ENCODE peak calls at places on chromosomes 1 and 21, in four cellular contexts. One of them, this sample, is unnamed.

GRCh38 chr1:47934243-47934805 is 62.9 kb downstream of the TRABD2B start:
- DNase-seq in NCI-H1092: no peak
- DNase-seq in globus pallidus: no peak
- DNase-seq in activated gamma-delta T cell treated with Interleukin-2 at 50 U/mL for 16 hours: no peak
- DNase-seq in this sample: peak

GRCh38 chr1:204706838-204707509 is 21.4 kb upstream of the LRRN2 start:
- DNase-seq in NCI-H1092: no peak
- DNase-seq in globus pallidus: no peak
- DNase-seq in activated gamma-delta T cell treated with Interleukin-2 at 50 U/mL for 16 hours: no peak
- DNase-seq in this sample: peak

GRCh38 chr21:44765231-44766013 is 36.2 kb downstream of the UBE2G2 start:
- DNase-seq in NCI-H1092: no peak
- DNase-seq in globus pallidus: no peak
- DNase-seq in activated gamma-delta T cell treated with Interleukin-2 at 50 U/mL for 16 hours: peak
- DNase-seq in this sample: peak

GRCh38 chr1:159921700-159922498 is 3.4 kb downstream of the TAGLN2 start:
- DNase-seq in NCI-H1092: no peak
- DNase-seq in globus pallidus: no peak
- DNase-seq in activated gamma-delta T cell treated with Interleukin-2 at 50 U/mL for 16 hours: peak
- DNase-seq in this sample: peak

GRCh38 chr1:113928129-113928949 is 785 bp upstream of the HIPK1 start:
- DNase-seq in NCI-H1092: no peak
- DNase-seq in globus pallidus: peak
- DNase-seq in activated gamma-delta T cell treated with Interleukin-2 at 50 U/mL for 16 hours: no peak
- DNase-seq in this sample: no peak

GRCh38 chr1:63653971-63654370 is 60.8 kb downstream of the PGM1 start:
- DNase-seq in NCI-H1092: no peak
- DNase-seq in globus pallidus: no peak
- DNase-seq in activated gamma-delta T cell treated with Interleukin-2 at 50 U/mL for 16 hours: no peak
- DNase-seq in this sample: no peak

GRCh38 chr1:85601930-85602329 is 21.4 kb downstream of the CCN1 start:
- DNase-seq in NCI-H1092: no peak
- DNase-seq in globus pallidus: no peak
- DNase-seq in activated gamma-delta T cell treated with Interleukin-2 at 50 U/mL for 16 hours: no peak
- DNase-seq in this sample: no peak

GRCh38 chr1:33455537-33456301 is 16.7 kb upstream of the ZSCAN20 start:
- DNase-seq in NCI-H1092: peak
- DNase-seq in globus pallidus: peak
- DNase-seq in activated gamma-delta T cell treated with Interleukin-2 at 50 U/mL for 16 hours: no peak
- DNase-seq in this sample: peak

GRCh38 chr21:36700295-36700960 is 1.5 kb downstream of the SIM2 start:
- DNase-seq in NCI-H1092: no peak
- DNase-seq in globus pallidus: no peak
- DNase-seq in activated gamma-delta T cell treated with Interleukin-2 at 50 U/mL for 16 hours: no peak
- DNase-seq in this sample: no peak

GRCh38 chr1:197224160-197224559 is 43.9 kb upstream of the CRB1 start:
- DNase-seq in NCI-H1092: no peak
- DNase-seq in globus pallidus: peak
- DNase-seq in activated gamma-delta T cell treated with Interleukin-2 at 50 U/mL for 16 hours: no peak
- DNase-seq in this sample: peak

GRCh38 chr1:94061513-94062443 is 59.2 kb downstream of the ABCA4 start:
- DNase-seq in NCI-H1092: peak
- DNase-seq in globus pallidus: peak
- DNase-seq in activated gamma-delta T cell treated with Interleukin-2 at 50 U/mL for 16 hours: peak
- DNase-seq in this sample: peak

GRCh38 chr1:185860876-185861275 is 126.7 kb downstream of the HMCN1 start:
- DNase-seq in NCI-H1092: no peak
- DNase-seq in globus pallidus: no peak
- DNase-seq in activated gamma-delta T cell treated with Interleukin-2 at 50 U/mL for 16 hours: no peak
- DNase-seq in this sample: no peak

GRCh38 chr1:42319871-42320484 is 15.1 kb downstream of the FOXJ3 start:
- DNase-seq in NCI-H1092: no peak
- DNase-seq in globus pallidus: no peak
- DNase-seq in activated gamma-delta T cell treated with Interleukin-2 at 50 U/mL for 16 hours: peak
- DNase-seq in this sample: no peak

GRCh38 chr21:40507978-40508377 is 339.0 kb downstream of the DSCAM start:
- DNase-seq in NCI-H1092: no peak
- DNase-seq in globus pallidus: no peak
- DNase-seq in activated gamma-delta T cell treated with Interleukin-2 at 50 U/mL for 16 hours: no peak
- DNase-seq in this sample: no peak

GRCh38 chr1:22428672-22429071 is 23.0 kb upstream of the ZBTB40 start:
- DNase-seq in NCI-H1092: no peak
- DNase-seq in globus pallidus: no peak
- DNase-seq in activated gamma-delta T cell treated with Interleukin-2 at 50 U/mL for 16 hours: no peak
- DNase-seq in this sample: peak

GRCh38 chr1:27886744-27887143 is 14.4 kb downstream of the THEMIS2 start:
- DNase-seq in NCI-H1092: no peak
- DNase-seq in globus pallidus: no peak
- DNase-seq in activated gamma-delta T cell treated with Interleukin-2 at 50 U/mL for 16 hours: no peak
- DNase-seq in this sample: no peak

GRCh38 chr1:3773572-3774502 is 1.3 kb downstream of the SMIM1 start:
- DNase-seq in NCI-H1092: no peak
- DNase-seq in globus pallidus: no peak
- DNase-seq in activated gamma-delta T cell treated with Interleukin-2 at 50 U/mL for 16 hours: no peak
- DNase-seq in this sample: no peak

GRCh38 chr1:43349594-43350306 is 9.0 kb upstream of the CDC20 start:
- DNase-seq in NCI-H1092: no peak
- DNase-seq in globus pallidus: no peak
- DNase-seq in activated gamma-delta T cell treated with Interleukin-2 at 50 U/mL for 16 hours: no peak
- DNase-seq in this sample: no peak

GRCh38 chr1:183185941-183186490 is at the start of gene LAMC2:
- DNase-seq in NCI-H1092: no peak
- DNase-seq in globus pallidus: no peak
- DNase-seq in activated gamma-delta T cell treated with Interleukin-2 at 50 U/mL for 16 hours: no peak
- DNase-seq in this sample: no peak

GRCh38 chr1:203142684-203143408 is 15.3 kb downstream of the ADORA1 start:
- DNase-seq in NCI-H1092: peak
- DNase-seq in globus pallidus: no peak
- DNase-seq in activated gamma-delta T cell treated with Interleukin-2 at 50 U/mL for 16 hours: no peak
- DNase-seq in this sample: no peak

GRCh38 chr1:44655609-44656008 is 18.7 kb downstream of the TMEM53 start:
- DNase-seq in NCI-H1092: peak
- DNase-seq in globus pallidus: no peak
- DNase-seq in activated gamma-delta T cell treated with Interleukin-2 at 50 U/mL for 16 hours: no peak
- DNase-seq in this sample: peak

This sample was measured in SK-N-SH.